ENCODE peak calls at places on chromosomes 6 and 20, in five cellular contexts. One of them, this sample, is unnamed.
A peak's percentile ranks its signal among the peaks of the same experiment; 100 is the strongest.

GRCh38 chr6:32941412-32941784 is 570 bp upstream of the HLA-DMB start:
- DNase-seq in mucosa of gallbladder: no peak
- DNase-seq in LoVo: no peak
- DNase-seq in AG09309: no peak
- DNase-seq in CD8-positive, alpha-beta memory T cell: peak; percentile 39
- DNase-seq in this sample: peak; percentile 36

GRCh38 chr20:64222273-64222672 is 33.3 kb upstream of the PCMTD2 start:
- DNase-seq in CD8-positive, alpha-beta memory T cell: no peak
- DNase-seq in LoVo: no peak
- DNase-seq in AG09309: no peak
- DNase-seq in mucosa of gallbladder: peak; percentile 79
- DNase-seq in this sample: no peak

GRCh38 chr6:113172531-113172966 is 684.6 kb upstream of the MARCKS start:
- DNase-seq in LoVo: no peak
- DNase-seq in AG09309: no peak
- DNase-seq in mucosa of gallbladder: peak; percentile 27
- DNase-seq in CD8-positive, alpha-beta memory T cell: no peak
- DNase-seq in this sample: no peak

GRCh38 chr6:139494376-139495025 is 120.1 kb upstream of the CITED2 start:
- DNase-seq in CD8-positive, alpha-beta memory T cell: no peak
- DNase-seq in mucosa of gallbladder: no peak
- DNase-seq in LoVo: no peak
- DNase-seq in AG09309: no peak
- DNase-seq in this sample: no peak

GRCh38 chr6:167475947-167476346 is 151.1 kb downstream of the TTLL2 start:
- DNase-seq in LoVo: no peak
- DNase-seq in mucosa of gallbladder: no peak
- DNase-seq in CD8-positive, alpha-beta memory T cell: no peak
- DNase-seq in AG09309: no peak
- DNase-seq in this sample: no peak

GRCh38 chr20:13436530-13436929 is 202.2 kb downstream of the TASP1 start:
- DNase-seq in mucosa of gallbladder: no peak
- DNase-seq in LoVo: no peak
- DNase-seq in AG09309: no peak
- DNase-seq in CD8-positive, alpha-beta memory T cell: no peak
- DNase-seq in this sample: no peak

GRCh38 chr6:84453499-84453898 is 226.1 kb upstream of the CEP162 start:
- DNase-seq in LoVo: no peak
- DNase-seq in AG09309: no peak
- DNase-seq in mucosa of gallbladder: no peak
- DNase-seq in CD8-positive, alpha-beta memory T cell: no peak
- DNase-seq in this sample: no peak

GRCh38 chr20:58184984-58185383 is 43.5 kb downstream of the ANKRD60 start:
- DNase-seq in CD8-positive, alpha-beta memory T cell: no peak
- DNase-seq in LoVo: no peak
- DNase-seq in mucosa of gallbladder: no peak
- DNase-seq in AG09309: no peak
- DNase-seq in this sample: no peak

GRCh38 chr6:87671555-87672029 is 30.4 kb downstream of the AKIRIN2 start:
- DNase-seq in LoVo: no peak
- DNase-seq in mucosa of gallbladder: no peak
- DNase-seq in AG09309: no peak
- DNase-seq in CD8-positive, alpha-beta memory T cell: no peak
- DNase-seq in this sample: no peak

GRCh38 chr6:28884423-28885148 is 39.2 kb downstream of the TRIM27 start:
- DNase-seq in mucosa of gallbladder: no peak
- DNase-seq in AG09309: no peak
- DNase-seq in LoVo: no peak
- DNase-seq in CD8-positive, alpha-beta memory T cell: peak; percentile 48
- DNase-seq in this sample: peak; percentile 76

GRCh38 chr20:57883761-57884160 is 173.9 kb upstream of the PMEPA1 start:
- DNase-seq in CD8-positive, alpha-beta memory T cell: no peak
- DNase-seq in AG09309: no peak
- DNase-seq in LoVo: no peak
- DNase-seq in mucosa of gallbladder: no peak
- DNase-seq in this sample: no peak

GRCh38 chr20:57818418-57818817 is 108.6 kb upstream of the PMEPA1 start:
- DNase-seq in LoVo: no peak
- DNase-seq in AG09309: no peak
- DNase-seq in CD8-positive, alpha-beta memory T cell: no peak
- DNase-seq in mucosa of gallbladder: no peak
- DNase-seq in this sample: no peak

This sample was measured in T-cell.